ENCODE peak calls at places on chromosomes 16 and 17, in nine cellular contexts. C is A673, G is omental fat pad, H is MCF 10A, K is fibroblast of the aortic adventitia, X is Caco-2, Q is GM20000, S is thoracic aorta, U is dorsolateral prefrontal cortex. B is an unnamed sample.

GRCh38 chr16:51268237-51268636 is 117.2 kb upstream of the SALL1 start:
- DNase-seq in G (no peak), C (no peak), X (no peak), H (no peak), K (no peak), Q (no peak), S (no peak), U (peak; percentile 75), B (no peak)

GRCh38 chr16:679808-680624 is at the start of gene STUB1:
- DNase-seq in Q (peak; percentile 94), X (peak; percentile 93), K (peak; percentile 80), C (peak; percentile 93), S (peak; percentile 66), H (peak; percentile 81), U (peak; percentile 74), G (peak; percentile 63), B (peak; percentile 88)

GRCh38 chr17:34177642-34178041 is 77.4 kb upstream of the CCL2 start:
- DNase-seq in X (no peak), Q (no peak), U (no peak), G (no peak), H (no peak), C (no peak), S (no peak), K (peak; percentile 47), B (no peak)

GRCh38 chr16:19123535-19124178 is 9.9 kb downstream of the ITPRIPL2 start:
- DNase-seq in S (no peak), H (no peak), C (no peak), Q (no peak), G (no peak), U (no peak), K (no peak), X (no peak), B (no peak)

GRCh38 chr16:53912155-53912554 is 208.2 kb downstream of the FTO start:
- DNase-seq in C (no peak), G (no peak), S (no peak), K (no peak), X (peak; percentile 60), U (no peak), Q (peak; percentile 13), H (peak; percentile 87), B (peak; percentile 18)

GRCh38 chr17:48577946-48578615 is at the start of gene HOXB4:
- DNase-seq in S (peak; percentile 64), U (no peak), K (peak; percentile 85), Q (peak; percentile 91), C (peak; percentile 89), G (peak; percentile 69), H (peak; percentile 25), X (peak; percentile 87), B (peak; percentile 76)

GRCh38 chr17:72530409-72530808 is 409.6 kb downstream of the SOX9 start:
- DNase-seq in Q (no peak), G (no peak), U (no peak), X (no peak), K (no peak), H (no peak), S (no peak), C (no peak), B (no peak)

GRCh38 chr16:87288753-87289362 is 28.3 kb downstream of the C16orf95 start:
- DNase-seq in S (no peak), G (no peak), C (no peak), H (no peak), K (no peak), X (no peak), Q (no peak), U (no peak), B (no peak)

GRCh38 chr16:84179612-84180320 is 7.1 kb downstream of the TAF1C start:
- DNase-seq in H (no peak), G (no peak), X (no peak), K (no peak), S (no peak), C (no peak), U (no peak), Q (peak; percentile 12), B (no peak)

GRCh38 chr17:79009397-79010303 is at the start of gene CANT1:
- DNase-seq in Q (peak; percentile 100), H (peak; percentile 76), C (peak; percentile 92), X (peak; percentile 93), K (peak; percentile 83), G (peak; percentile 37), U (peak; percentile 67), S (no peak), B (peak; percentile 99)

GRCh38 chr17:50056217-50056960 is 479 bp downstream of the ITGA3 start:
- DNase-seq in X (peak; percentile 75), Q (peak; percentile 79), K (peak; percentile 58), H (peak; percentile 68), G (no peak), U (peak; percentile 61), S (no peak), C (peak; percentile 64), B (peak; percentile 79)

GRCh38 chr17:82932146-82933005 is 92.6 kb upstream of the ZNF750 start:
- DNase-seq in K (peak; percentile 38), Q (no peak), U (no peak), G (no peak), S (no peak), H (no peak), X (no peak), C (no peak), B (no peak)

GRCh38 chr17:49183341-49183740 is 27.0 kb downstream of the GNGT2 start:
- DNase-seq in G (no peak), X (no peak), U (no peak), Q (no peak), S (no peak), K (no peak), C (no peak), H (no peak), B (no peak)

GRCh38 chr17:16662936-16663335 is 9.3 kb upstream of the ZNF624 start:
- DNase-seq in U (no peak), K (no peak), S (no peak), C (no peak), H (no peak), G (no peak), X (no peak), Q (no peak), B (no peak)

GRCh38 chr16:86499889-86500707 is 10.2 kb upstream of the FOXF1 start:
- DNase-seq in H (no peak), S (no peak), X (no peak), Q (no peak), G (no peak), C (no peak), U (no peak), K (no peak), B (no peak)

GRCh38 chr17:38897176-38897575 is 27.3 kb downstream of the LASP1 start:
- DNase-seq in X (no peak), U (no peak), H (no peak), S (no peak), Q (no peak), C (no peak), G (no peak), K (peak; percentile 35), B (no peak)

GRCh38 chr16:24499193-24499814 is 40.1 kb upstream of the RBBP6 start:
- DNase-seq in H (peak; percentile 66), S (no peak), Q (peak; percentile 36), K (peak; percentile 24), U (peak; percentile 78), C (peak; percentile 95), X (peak; percentile 49), G (no peak), B (peak; percentile 47)

GRCh38 chr16:19713697-19714096 is 4.3 kb downstream of the KNOP1 start:
- DNase-seq in S (no peak), Q (no peak), U (no peak), H (no peak), K (no peak), G (no peak), C (no peak), X (no peak), B (no peak)

GRCh38 chr17:64457156-64457555 is 8.2 kb downstream of the MILR1 start:
- DNase-seq in G (no peak), X (no peak), U (no peak), K (peak; percentile 37), C (no peak), S (no peak), H (no peak), Q (no peak), B (no peak)

GRCh38 chr17:35243459-35244204 is 760 bp downstream of the SLFN5 start:
- DNase-seq in S (peak; percentile 13), C (peak; percentile 44), U (peak; percentile 22), K (peak; percentile 83), H (peak; percentile 69), G (peak; percentile 46), Q (peak; percentile 48), X (no peak), B (peak; percentile 40)

GRCh38 chr16:55478827-55479559 is at the start of gene MMP2:
- DNase-seq in U (no peak), S (no peak), X (no peak), C (peak; percentile 69), G (no peak), K (peak; percentile 89), H (no peak), Q (no peak), B (no peak)

GRCh38 chr17:40463122-40463550 is 19.9 kb downstream of the IGFBP4 start:
- DNase-seq in S (no peak), X (no peak), H (no peak), G (no peak), U (no peak), K (no peak), Q (no peak), C (no peak), B (no peak)
- TF ChIP-seq CTCF in S (no peak), X (no peak), H (no peak), G (no peak), U (no peak), K (no peak), Q (no peak), C (no peak), B (no peak)

GRCh38 chr16:85227924-85228462 is 115.7 kb upstream of the CIBAR2 start:
- DNase-seq in Q (peak; percentile 61), K (peak; percentile 58), H (no peak), S (no peak), U (peak; percentile 26), G (no peak), C (peak; percentile 55), X (no peak), B (peak; percentile 61)
- TF ChIP-seq CTCF in Q (no peak), K (peak; percentile 47), H (no peak), S (peak; percentile 24), U (no peak), G (no peak), C (no peak), X (no peak), B (no peak)

GRCh38 chr17:4405699-4406098 is 28.0 kb upstream of the SPNS3 start:
- DNase-seq in U (no peak), X (no peak), G (no peak), Q (no peak), S (no peak), H (no peak), C (no peak), K (no peak), B (no peak)
- TF ChIP-seq CTCF in U (no peak), X (no peak), G (no peak), Q (no peak), S (no peak), H (no peak), C (no peak), K (no peak), B (no peak)

GRCh38 chr16:21121150-21121549 is 29.5 kb downstream of the DNAH3 start:
- DNase-seq in C (no peak), K (no peak), G (no peak), S (no peak), H (no peak), Q (no peak), U (no peak), X (no peak), B (no peak)

GRCh38 chr16:21116148-21116693 is 34.4 kb downstream of the DNAH3 start:
- DNase-seq in Q (no peak), C (no peak), U (no peak), H (no peak), K (no peak), S (no peak), G (no peak), X (no peak), B (no peak)

GRCh38 chr16:21117567-21117966 is 33.1 kb downstream of the DNAH3 start:
- DNase-seq in X (no peak), Q (no peak), H (no peak), U (no peak), G (no peak), C (no peak), K (no peak), S (no peak), B (no peak)
- TF ChIP-seq CTCF in X (no peak), Q (no peak), H (no peak), U (no peak), G (no peak), C (no peak), K (no peak), S (no peak), B (no peak)

B was measured in GM10248.